ENCODE peak calls at places on chromosome 4, in ten cellular contexts. X, G, C, P, V, K, J, L, I and W are unnamed samples.

GRCh38 chr4:140986045-140986444 is 147.2 kb downstream of the RNF150 start:
- DNase-seq in C (no peak), G (no peak), V (no peak), P (no peak), L (no peak), J (no peak), X (no peak), I (no peak), K (no peak), W (no peak)

GRCh38 chr4:61375316-61375715 is 175.2 kb downstream of the ADGRL3 start:
- DNase-seq in G (no peak), X (no peak), P (no peak), C (no peak), L (peak), I (no peak), V (no peak), K (no peak), J (no peak), W (no peak)

GRCh38 chr4:161949941-161950725 is 213.7 kb downstream of the FSTL5 start:
- DNase-seq in G (no peak), P (no peak), J (no peak), I (no peak), L (peak), K (no peak), C (no peak), V (peak), X (peak), W (no peak)

GRCh38 chr4:3268395-3269104 is 19.6 kb downstream of the MSANTD1 start:
- DNase-seq in P (no peak), L (no peak), C (no peak), G (no peak), K (no peak), X (no peak), V (no peak), J (no peak), I (peak), W (no peak)

GRCh38 chr4:7942019-7942556 is 2.4 kb upstream of the AFAP1 start:
- DNase-seq in X (no peak), K (no peak), C (no peak), V (no peak), L (no peak), J (no peak), G (no peak), I (no peak), P (no peak), W (no peak)

GRCh38 chr4:54482529-54482961 is 175.2 kb upstream of the KIT start:
- DNase-seq in I (no peak), V (peak), C (no peak), P (no peak), X (peak), G (no peak), J (no peak), L (no peak), K (no peak), W (no peak)

GRCh38 chr4:74623041-74623440 is 171.3 kb downstream of the BTC start:
- DNase-seq in X (peak), P (no peak), I (peak), L (no peak), G (no peak), V (peak), J (peak), C (no peak), K (peak), W (peak)

GRCh38 chr4:113566015-113566795 is 195.3 kb downstream of the CAMK2D start:
- DNase-seq in X (no peak), C (no peak), G (no peak), V (no peak), J (no peak), P (no peak), K (no peak), L (no peak), I (no peak), W (no peak)

GRCh38 chr4:80079255-80079923 is 6.4 kb upstream of the ANTXR2 start:
- DNase-seq in K (no peak), L (no peak), I (no peak), G (no peak), J (no peak), X (no peak), V (no peak), C (no peak), P (no peak), W (no peak)

GRCh38 chr4:18869166-18869565 is 847.6 kb upstream of the LCORL start:
- DNase-seq in X (no peak), P (no peak), I (no peak), J (no peak), K (no peak), L (no peak), V (no peak), C (no peak), G (no peak), W (no peak)

GRCh38 chr4:38967260-38968095 is 64.7 kb downstream of the TMEM156 start:
- DNase-seq in V (peak), K (no peak), P (no peak), X (peak), L (peak), I (no peak), C (no peak), J (no peak), G (no peak), W (no peak)

GRCh38 chr4:151744614-151745013 is 16.2 kb downstream of the GATB start:
- DNase-seq in G (no peak), I (no peak), C (no peak), K (no peak), P (no peak), L (peak), X (peak), V (peak), J (no peak), W (no peak)

GRCh38 chr4:11548529-11549176 is 120.0 kb upstream of the HS3ST1 start:
- DNase-seq in X (no peak), J (no peak), V (peak), K (no peak), L (no peak), I (no peak), P (no peak), G (no peak), C (no peak), W (no peak)

GRCh38 chr4:2298548-2298991 is 36.7 kb upstream of the MXD4 start:
- DNase-seq in X (no peak), C (no peak), J (no peak), V (no peak), L (no peak), K (no peak), I (no peak), G (no peak), P (no peak), W (no peak)

GRCh38 chr4:17103231-17103630 is 204.8 kb upstream of the LDB2 start:
- DNase-seq in X (peak), C (no peak), L (peak), K (peak), V (peak), P (no peak), J (no peak), I (no peak), G (no peak), W (no peak)